ENCODE peak calls at places on chromosomes 6 and 20, in nine cellular contexts. T, Q, O, D, F, P, E, Z and H are unnamed samples.

GRCh38 chr20:34096699-34097420 is 15.2 kb downstream of the EIF2S2 start:
- DNase-seq in O (no peak), Q (no peak), E (no peak), D (no peak), P (no peak), Z (no peak), F (no peak), T (peak), H (no peak)

GRCh38 chr20:61170521-61170920 is 81.5 kb upstream of the CDH4 start:
- DNase-seq in Q (no peak), D (peak), P (no peak), T (no peak), F (no peak), O (no peak), E (no peak), Z (no peak), H (no peak)

GRCh38 chr6:149963212-149963461 is 606 bp upstream of the ULBP1 start:
- DNase-seq in D (peak), T (no peak), F (peak), P (peak), E (no peak), Z (no peak), O (no peak), Q (no peak), H (peak)

GRCh38 chr20:24134284-24134683 is 145.7 kb upstream of the GGTLC1 start:
- DNase-seq in T (no peak), Q (no peak), E (no peak), D (no peak), F (no peak), O (peak), Z (no peak), P (peak), H (no peak)

GRCh38 chr20:48275737-48276342 is 490.6 kb upstream of the SULF2 start:
- DNase-seq in T (no peak), Q (no peak), P (no peak), F (no peak), D (peak), O (no peak), Z (no peak), E (no peak), H (no peak)

GRCh38 chr6:1724616-1725015 is 114.9 kb downstream of the FOXC1 start:
- DNase-seq in E (peak), P (peak), Z (no peak), O (peak), T (no peak), Q (peak), F (no peak), D (peak), H (no peak)

GRCh38 chr6:319177-320131 is 27.2 kb downstream of the DUSP22 start:
- DNase-seq in O (no peak), Z (no peak), Q (no peak), D (no peak), P (no peak), F (peak), E (peak), T (no peak), H (peak)

GRCh38 chr20:63787302-63787701 is 43.8 kb downstream of the ZBTB46 start:
- DNase-seq in P (no peak), E (no peak), F (no peak), Z (no peak), D (no peak), Q (no peak), O (no peak), T (no peak), H (no peak)

GRCh38 chr20:24789877-24790276 is 159.2 kb upstream of the CST7 start:
- DNase-seq in Z (no peak), D (no peak), T (no peak), Q (no peak), F (no peak), P (no peak), E (no peak), O (no peak), H (no peak)

GRCh38 chr6:139679516-139680179 is 305.2 kb upstream of the CITED2 start:
- DNase-seq in F (no peak), D (no peak), Z (no peak), T (no peak), E (no peak), O (no peak), Q (no peak), P (no peak), H (no peak)

GRCh38 chr6:42099340-42100028 is 42.9 kb downstream of the C6orf132 start:
- DNase-seq in Q (no peak), O (peak), D (no peak), T (no peak), P (peak), E (no peak), F (no peak), Z (no peak), H (no peak)

GRCh38 chr6:169981969-169982368 is 230.5 kb downstream of the ERMARD start:
- DNase-seq in Q (no peak), T (no peak), F (no peak), Z (no peak), D (no peak), O (no peak), P (no peak), E (no peak), H (no peak)

GRCh38 chr20:20443509-20443908 is 75.6 kb downstream of the INSM1 start:
- DNase-seq in P (no peak), Q (no peak), F (no peak), D (no peak), Z (no peak), E (no peak), O (no peak), T (no peak), H (no peak)

GRCh38 chr6:52975580-52975979 is 19.5 kb downstream of the GSTA4 start:
- DNase-seq in D (no peak), T (no peak), F (no peak), Q (no peak), Z (no peak), E (no peak), O (no peak), P (no peak), H (no peak)

GRCh38 chr6:79868098-79868722 is 79.1 kb downstream of the ELOVL4 start:
- DNase-seq in Q (no peak), F (no peak), E (no peak), Z (no peak), O (peak), P (peak), T (peak), D (peak), H (peak)

GRCh38 chr6:19848465-19848864 is 11.3 kb downstream of the ID4 start:
- DNase-seq in F (no peak), P (no peak), O (no peak), Z (no peak), Q (no peak), T (no peak), D (no peak), E (no peak), H (no peak)

GRCh38 chr6:145839653-145840052 is 25.1 kb upstream of the FBXO30 start:
- DNase-seq in D (no peak), T (no peak), Z (no peak), F (no peak), O (no peak), E (no peak), Q (no peak), P (no peak), H (no peak)

GRCh38 chr20:51978081-51978501 is 175.8 kb upstream of the SALL4 start:
- DNase-seq in O (no peak), F (peak), T (no peak), D (no peak), E (no peak), P (no peak), Q (no peak), Z (no peak), H (no peak)

GRCh38 chr6:11222385-11223277 is 9.8 kb downstream of the NEDD9 start:
- DNase-seq in Z (no peak), E (no peak), P (no peak), Q (no peak), F (no peak), T (no peak), D (no peak), O (no peak), H (no peak)

GRCh38 chr6:168136001-168136400 is 57.0 kb upstream of the FRMD1 start:
- DNase-seq in T (no peak), E (no peak), D (peak), F (no peak), O (no peak), Q (no peak), P (no peak), Z (no peak), H (no peak)

GRCh38 chr6:135075018-135075417 is 20.4 kb upstream of the HBS1L start:
- DNase-seq in Q (no peak), T (no peak), P (no peak), E (no peak), O (no peak), Z (no peak), D (no peak), F (no peak), H (no peak)

GRCh38 chr20:4876731-4877130 is 124.6 kb downstream of the SLC23A2 start:
- DNase-seq in D (no peak), Z (no peak), E (no peak), O (no peak), Q (no peak), P (no peak), T (no peak), F (no peak), H (no peak)

GRCh38 chr6:85866373-85866740 is 223.7 kb upstream of the SYNCRIP start:
- DNase-seq in Q (peak), O (no peak), D (no peak), F (no peak), Z (no peak), P (no peak), E (no peak), T (no peak), H (no peak)

GRCh38 chr6:136921936-136922679 is at the start of gene SLC35D3:
- DNase-seq in D (peak), T (no peak), Q (no peak), F (peak), Z (no peak), O (no peak), E (peak), P (no peak), H (peak)

GRCh38 chr6:7140631-7141366 is 33.0 kb downstream of the RREB1 start:
- DNase-seq in E (peak), D (peak), Z (peak), Q (peak), T (no peak), F (peak), O (peak), P (peak), H (peak)

GRCh38 chr6:34657307-34657978 is 39.1 kb downstream of the ILRUN start:
- DNase-seq in Z (no peak), E (no peak), O (peak), D (no peak), P (peak), F (no peak), T (peak), Q (peak), H (no peak)

GRCh38 chr6:1572892-1573291 is 36.8 kb upstream of the FOXC1 start:
- DNase-seq in Z (no peak), T (no peak), P (no peak), D (no peak), F (no peak), Q (no peak), E (no peak), O (no peak), H (no peak)

GRCh38 chr6:21384211-21384610 is 209.3 kb upstream of the SOX4 start:
- DNase-seq in Q (no peak), O (no peak), Z (no peak), F (no peak), T (no peak), P (no peak), E (no peak), D (no peak), H (no peak)

GRCh38 chr6:83193747-83194582 is 808 bp downstream of the RWDD2A start:
- DNase-seq in P (peak), Q (peak), F (peak), T (no peak), E (peak), D (peak), O (peak), Z (no peak), H (peak)

GRCh38 chr6:101614774-101615173 is 221.3 kb downstream of the GRIK2 start:
- DNase-seq in T (peak), P (no peak), D (no peak), O (no peak), E (no peak), Q (no peak), Z (no peak), F (no peak), H (no peak)

GRCh38 chr6:141594874-141595273 is 537.9 kb upstream of the GJE1 start:
- DNase-seq in Z (no peak), O (no peak), F (no peak), P (no peak), Q (no peak), E (no peak), D (no peak), T (no peak), H (no peak)

GRCh38 chr20:391041-391711 is 10.6 kb downstream of the TRIB3 start:
- DNase-seq in T (no peak), F (no peak), E (no peak), O (no peak), Q (no peak), Z (no peak), D (no peak), P (no peak), H (no peak)
- TF ChIP-seq CTCF in T (no peak), F (no peak), E (no peak), O (no peak), Q (no peak), Z (no peak), D (no peak), P (no peak), H (no peak)

GRCh38 chr6:155583997-155584396 is 128.4 kb upstream of the NOX3 start:
- DNase-seq in D (no peak), T (no peak), P (no peak), F (no peak), Q (no peak), Z (no peak), E (no peak), O (no peak), H (no peak)

GRCh38 chr6:155586036-155586557 is 130.5 kb upstream of the NOX3 start:
- DNase-seq in E (no peak), P (no peak), D (no peak), T (no peak), O (no peak), F (no peak), Z (no peak), Q (no peak), H (no peak)

GRCh38 chr6:155582016-155582991 is 126.7 kb upstream of the NOX3 start:
- DNase-seq in O (no peak), E (no peak), T (no peak), D (no peak), Q (no peak), P (no peak), F (no peak), Z (no peak), H (no peak)

DNA sequence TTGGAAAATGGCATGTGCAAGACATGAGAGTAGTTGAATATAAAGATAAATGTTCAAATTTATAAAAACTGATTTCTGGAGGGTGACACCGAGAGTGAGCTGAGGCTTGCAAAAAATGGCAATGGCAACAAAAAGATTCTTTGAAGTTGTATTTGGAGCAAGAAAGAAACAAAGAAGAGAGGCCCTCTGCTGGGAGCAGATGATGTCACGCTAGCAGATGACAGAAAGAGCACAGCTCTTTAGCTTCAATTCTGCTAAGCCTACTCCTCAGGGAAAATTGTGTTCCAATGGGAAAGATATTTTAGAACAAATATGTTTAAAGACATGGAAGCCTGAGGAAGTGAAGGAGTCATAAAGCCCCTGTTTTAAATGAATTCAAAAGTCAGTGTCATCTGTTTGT is 125.3 kb upstream of the NOX3 start:
- DNase-seq in Q (no peak), F (no peak), D (no peak), Z (no peak), P (no peak), T (no peak), E (no peak), O (no peak), H (no peak)
- TF ChIP-seq CTCF in Q (no peak), F (peak), D (peak), Z (no peak), P (no peak), T (peak), E (no peak), O (no peak), H (no peak)

GRCh38 chr6:116096979-116097816 is 3.5 kb upstream of the NT5DC1 start:
- DNase-seq in Z (no peak), E (no peak), Q (no peak), D (no peak), O (no peak), T (no peak), P (no peak), F (no peak), H (no peak)
- TF ChIP-seq CTCF in Z (peak), E (peak), Q (peak), D (peak), O (no peak), T (peak), P (peak), F (peak), H (peak)

DNA sequence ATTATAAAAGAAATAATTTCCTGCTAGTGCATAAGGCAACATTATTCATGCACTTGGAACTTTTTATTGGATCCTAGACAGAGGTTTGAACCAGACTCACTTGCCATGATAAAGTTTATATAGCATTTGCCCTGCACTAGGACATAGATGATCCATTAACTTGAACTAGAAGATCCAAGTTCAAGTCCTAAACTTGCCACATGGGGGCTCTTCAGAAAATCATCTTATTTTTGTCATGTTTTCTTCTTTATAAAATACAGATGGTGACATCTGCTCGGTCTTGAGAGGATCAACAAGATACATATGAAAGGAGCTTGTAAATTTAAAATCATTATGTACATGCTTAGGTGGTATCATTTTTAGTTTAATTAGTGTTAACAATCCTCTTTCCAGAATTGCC is 94.5 kb downstream of the SIM1 start:
- DNase-seq in O (no peak), F (no peak), T (no peak), Q (no peak), D (no peak), Z (no peak), P (no peak), E (no peak), H (no peak)
- TF ChIP-seq CTCF in O (no peak), F (peak), T (peak), Q (no peak), D (peak), Z (no peak), P (no peak), E (no peak), H (no peak)